ENCODE peak calls at places on chromosomes 3 and 15, in six cellular contexts. B is CD8-positive, alpha-beta T cell; H is neural progenitor cell; Y is WTC11; S is osteocyte; E is GM13976. T is an unnamed sample.

GRCh38 chr3:115217678-115218451 is 70.8 kb upstream of the ZBTB20 start:
- DNase-seq in B (no peak), Y (peak; percentile 20), S (no peak), H (peak; percentile 70), E (peak; percentile 29), T (no peak)

GRCh38 chr3:181699171-181699903 is 12.4 kb upstream of the SOX2 start:
- DNase-seq in B (no peak), H (peak; percentile 78), S (no peak), Y (no peak), E (no peak), T (no peak)

GRCh38 chr3:16069149-16069922 is 105.1 kb upstream of the GALNT15 start:
- DNase-seq in H (no peak), B (no peak), S (no peak), Y (no peak), E (no peak), T (no peak)

GRCh38 chr3:8621872-8622271 is 22.7 kb downstream of the SSUH2 start:
- DNase-seq in S (no peak), H (no peak), E (no peak), Y (no peak), B (no peak), T (no peak)

GRCh38 chr3:160210799-160211221 is 14.4 kb upstream of the C3orf80 start:
- DNase-seq in H (no peak), S (peak; percentile 11), Y (no peak), E (no peak), B (no peak), T (no peak)

GRCh38 chr15:101488300-101489164 is 975 bp downstream of the PCSK6 start:
- DNase-seq in B (no peak), S (peak; percentile 80), Y (no peak), E (no peak), H (peak; percentile 75), T (peak; percentile 46)

GRCh38 chr15:43749690-43750345 is 3.6 kb downstream of the PDIA3 start:
- DNase-seq in S (no peak), Y (no peak), B (peak; percentile 44), E (peak; percentile 70), H (no peak), T (no peak)

GRCh38 chr3:150183619-150184425 is 213.1 kb upstream of the PFN2 start:
- DNase-seq in H (peak; percentile 83), E (peak; percentile 64), B (peak; percentile 41), Y (peak; percentile 72), S (peak; percentile 90), T (no peak)

GRCh38 chr3:63097396-63097795 is 180.7 kb upstream of the SYNPR start:
- DNase-seq in H (no peak), E (no peak), Y (no peak), B (no peak), S (no peak), T (no peak)

GRCh38 chr3:58585994-58586393 is 8.8 kb upstream of the FAM107A start:
- DNase-seq in Y (no peak), B (no peak), S (no peak), H (peak; percentile 52), E (peak; percentile 41), T (no peak)

GRCh38 chr15:26983822-26984221 is 12.8 kb downstream of the GABRG3 start:
- DNase-seq in E (no peak), Y (peak; percentile 65), B (no peak), H (no peak), S (no peak), T (no peak)
- TF ChIP-seq CTCF in E (no peak), Y (peak; percentile 74), B (no peak), H (peak; percentile 41), S (no peak), T (no peak)

DNA sequence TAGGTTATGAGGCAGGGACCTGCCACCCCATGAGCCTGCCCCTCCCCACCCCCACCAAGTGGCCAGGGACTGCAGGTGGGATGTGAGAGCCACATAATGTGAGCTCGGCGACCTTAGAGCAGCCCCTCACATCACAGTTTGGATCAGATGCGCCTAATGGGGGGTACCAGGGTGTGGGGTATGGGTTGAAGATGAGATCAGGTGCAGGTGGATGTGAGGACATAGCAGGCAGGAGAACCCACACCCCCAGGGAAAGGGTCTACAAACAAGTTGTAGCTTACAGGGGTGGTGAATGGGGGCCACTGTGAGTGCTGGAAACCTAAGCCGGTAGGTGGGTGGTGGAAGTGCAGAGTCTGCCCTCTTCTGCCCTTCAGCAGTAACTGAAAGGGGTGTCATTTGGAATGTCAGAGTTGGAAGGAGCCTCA is 94.0 kb downstream of the CORO2B start:
- DNase-seq in B (no peak), S (no peak), Y (peak; percentile 49), E (no peak), H (peak; percentile 68), T (peak; percentile 59)
- TF ChIP-seq CTCF in B (no peak), S (peak; percentile 43), Y (no peak), E (no peak), H (peak; percentile 54), T (no peak)

DNA sequence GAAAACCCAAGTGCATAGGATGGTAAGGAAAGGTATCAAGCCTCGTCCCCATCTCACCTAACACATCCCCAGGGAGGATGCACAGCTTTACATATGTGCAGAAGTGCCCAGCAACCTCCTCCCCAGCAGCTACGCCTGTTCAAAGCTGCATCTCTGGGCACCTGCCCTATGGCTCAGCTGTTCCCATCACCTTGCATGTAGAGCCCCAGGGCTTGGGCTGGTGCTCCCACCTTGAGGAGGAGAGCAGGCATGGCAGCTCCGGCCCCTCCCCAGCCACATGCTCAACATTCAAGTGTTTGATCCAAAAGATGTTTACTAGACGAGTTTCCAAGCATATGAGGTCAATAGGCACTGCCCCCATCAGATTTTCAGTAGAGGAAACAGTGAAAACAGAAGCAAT is 173.5 kb downstream of the ATP10A start:
- DNase-seq in Y (peak; percentile 66), E (no peak), B (no peak), H (peak; percentile 55), S (no peak), T (no peak)
- TF ChIP-seq CTCF in Y (no peak), E (no peak), B (no peak), H (peak; percentile 50), S (no peak), T (no peak)

GRCh38 chr3:13107661-13108060 is 34.4 kb upstream of the IQSEC1 start:
- DNase-seq in S (no peak), E (no peak), B (no peak), Y (peak; percentile 11), H (no peak), T (peak; percentile 54)
- TF ChIP-seq CTCF in S (no peak), E (no peak), B (no peak), Y (no peak), H (peak; percentile 18), T (no peak)

T was measured in coronary artery.